ENCODE peak calls at places on chromosomes 4 and X, in eight cellular contexts. F is activated naive CD4-positive, alpha-beta T cell treated with anti-CD3 and anti-CD28 coated beads, Interleukin-2, amount 50 U/mL, for 16 hours; H is central memory CD4-positive, alpha-beta T cell; Z is T-cell; R is stimulated activated naive CD4-positive, alpha-beta T cell; O is pancreas; I is stimulated activated CD8-positive, alpha-beta memory T cell treated with anti-CD3 and anti-CD28 coated beads, Interleukin-15, amount 100 ng/mL, for 24 hours; P is NCI-H1105. A is an unnamed sample.

GRCh38 chr4:961651-962230 is 11.6 kb downstream of the DGKQ start:
- DNase-seq in F (no peak), I (no peak), R (no peak), O (no peak), P (no peak), Z (no peak), H (no peak), A (no peak)

GRCh38 chr4:8916251-8916913 is 44.7 kb upstream of the HMX1 start:
- DNase-seq in O (no peak), R (no peak), Z (no peak), H (no peak), F (no peak), I (no peak), P (no peak), A (no peak)

GRCh38 chrX:154082396-154083133 is 15.0 kb downstream of the MECP2 start:
- DNase-seq in H (no peak), I (no peak), F (no peak), Z (no peak), P (no peak), O (no peak), R (no peak), A (no peak)

GRCh38 chr4:168524897-168525296 is 28.0 kb downstream of the PALLD start:
- DNase-seq in Z (no peak), R (no peak), F (no peak), P (no peak), H (no peak), I (no peak), O (no peak), A (no peak)

GRCh38 chr4:181525641-181526040 is 717.6 kb upstream of the TENM3 start:
- DNase-seq in O (no peak), I (no peak), F (no peak), R (no peak), H (no peak), Z (no peak), P (peak), A (no peak)

GRCh38 chr4:48175806-48176205 is 41.8 kb upstream of the TXK start:
- DNase-seq in F (no peak), P (no peak), O (no peak), I (no peak), R (no peak), H (no peak), Z (no peak), A (no peak)

GRCh38 chrX:31832263-31832662 is 760.4 kb upstream of the FTHL17 start:
- DNase-seq in O (no peak), R (no peak), P (no peak), I (no peak), F (no peak), Z (no peak), H (no peak), A (no peak)

GRCh38 chr4:107736924-107737448 is 17.0 kb upstream of the PAPSS1 start:
- DNase-seq in H (peak), R (peak), Z (peak), I (no peak), F (peak), O (no peak), P (no peak), A (no peak)

GRCh38 chrX:104750146-104750699 is 184.2 kb downstream of the IL1RAPL2 start:
- DNase-seq in P (no peak), F (no peak), H (no peak), Z (no peak), I (no peak), R (no peak), O (no peak), A (no peak)

GRCh38 chrX:1466971-1467561 is 14.4 kb upstream of the ASMTL start:
- DNase-seq in I (no peak), Z (peak), F (no peak), O (no peak), H (peak), R (peak), P (no peak), A (peak)

GRCh38 chr4:112563431-112564200 is 47.6 kb upstream of the NEUROG2 start:
- DNase-seq in O (no peak), F (no peak), Z (no peak), I (no peak), R (no peak), P (no peak), H (no peak), A (no peak)

GRCh38 chr4:126583509-126583908 is 1049.2 kb upstream of the INTU start:
- DNase-seq in R (no peak), I (no peak), Z (no peak), O (no peak), F (no peak), P (no peak), H (no peak), A (no peak)

GRCh38 chr4:14848210-14848609 is 154.1 kb upstream of the CPEB2 start:
- DNase-seq in Z (no peak), O (no peak), H (no peak), I (no peak), R (no peak), P (no peak), F (no peak), A (no peak)

GRCh38 chrX:4253092-4253491 is 539.6 kb upstream of the PRKX start:
- DNase-seq in Z (no peak), P (no peak), O (no peak), H (no peak), F (no peak), I (no peak), R (no peak), A (no peak)

GRCh38 chr4:8296491-8296890 is 26.9 kb downstream of the HTRA3 start:
- DNase-seq in R (no peak), H (no peak), O (no peak), Z (no peak), P (no peak), F (no peak), I (no peak), A (no peak)

GRCh38 chrX:107780525-107780924 is 3.0 kb downstream of the NCBP2L start:
- DNase-seq in O (no peak), H (no peak), R (no peak), I (no peak), Z (no peak), P (no peak), F (no peak), A (no peak)

GRCh38 chr4:150209140-150209829 is 131.0 kb downstream of the DCLK2 start:
- DNase-seq in H (no peak), I (no peak), P (no peak), Z (no peak), O (peak), F (no peak), R (no peak), A (no peak)

GRCh38 chrX:114842181-114842580 is 175.2 kb downstream of the IL13RA2 start:
- DNase-seq in Z (no peak), F (no peak), H (no peak), R (no peak), O (no peak), P (no peak), I (no peak), A (no peak)

GRCh38 chrX:29948653-29949052 is 266.7 kb upstream of the MAGEB2 start:
- DNase-seq in O (no peak), R (no peak), H (no peak), Z (no peak), F (no peak), I (no peak), P (no peak), A (no peak)

GRCh38 chr4:13635281-13635799 is 7.8 kb upstream of the BOD1L1 start:
- DNase-seq in H (no peak), P (no peak), R (no peak), Z (no peak), O (no peak), F (no peak), I (no peak), A (no peak)

GRCh38 chrX:15998350-15998749 is 125.0 kb upstream of the GRPR start:
- DNase-seq in I (no peak), O (no peak), Z (no peak), F (no peak), P (no peak), H (no peak), R (no peak), A (no peak)

GRCh38 chr4:107800058-107800457 is 24.7 kb upstream of the SGMS2 start:
- DNase-seq in R (no peak), H (no peak), P (no peak), O (no peak), I (no peak), Z (no peak), F (no peak), A (no peak)